ENCODE peak calls at places on chromosome 14, in eight cellular contexts. One of them, this sample, is unnamed. For H3K4me1, the result is how much of the 10 kb centered on the place peaks cover.

GRCh38 chr14:71728386-71728785 is 203.8 kb upstream of the RGS6 start:
- DNase-seq in body of pancreas: no peak
- DNase-seq in transverse colon: no peak
- DNase-seq in SK-N-SH: no peak
- DNase-seq in GM12878: no peak
- DNase-seq in neural progenitor cell: no peak
- DNase-seq in PC-3: no peak
- DNase-seq in H1: no peak
- DNase-seq in this sample: no peak

GRCh38 chr14:50762001-50762930 is 68.7 kb downstream of the NIN start:
- DNase-seq in body of pancreas: no peak
- DNase-seq in transverse colon: no peak
- DNase-seq in SK-N-SH: no peak
- DNase-seq in GM12878: no peak
- DNase-seq in neural progenitor cell: no peak
- DNase-seq in PC-3: peak
- DNase-seq in H1: no peak
- DNase-seq in this sample: no peak

GRCh38 chr14:100534528-100535286 is 52.5 kb downstream of the BEGAIN start:
- DNase-seq in body of pancreas: peak
- DNase-seq in transverse colon: peak
- DNase-seq in SK-N-SH: peak
- DNase-seq in GM12878: no peak
- DNase-seq in neural progenitor cell: peak
- DNase-seq in PC-3: no peak
- DNase-seq in H1: no peak
- DNase-seq in this sample: no peak

GRCh38 chr14:67420102-67420739 is 8.3 kb upstream of the PLEK2 start:
- DNase-seq in body of pancreas: peak
- DNase-seq in transverse colon: peak
- DNase-seq in SK-N-SH: no peak
- DNase-seq in GM12878: no peak
- DNase-seq in neural progenitor cell: peak
- DNase-seq in PC-3: peak
- DNase-seq in H1: peak
- DNase-seq in this sample: peak

GRCh38 chr14:53695692-53696091 is 260.9 kb downstream of the BMP4 start:
- DNase-seq in body of pancreas: no peak
- DNase-seq in transverse colon: no peak
- DNase-seq in SK-N-SH: no peak
- DNase-seq in GM12878: no peak
- DNase-seq in neural progenitor cell: no peak
- DNase-seq in PC-3: no peak
- DNase-seq in H1: no peak
- DNase-seq in this sample: no peak

GRCh38 chr14:93824518-93825234 is 36.4 kb upstream of the PRIMA1 start:
- DNase-seq in body of pancreas: no peak
- DNase-seq in transverse colon: no peak
- DNase-seq in SK-N-SH: peak
- DNase-seq in GM12878: no peak
- DNase-seq in neural progenitor cell: no peak
- DNase-seq in PC-3: no peak
- DNase-seq in H1: no peak
- DNase-seq in this sample: no peak

GRCh38 chr14:100028990-100029677 is 36.1 kb upstream of the EVL start:
- DNase-seq in body of pancreas: no peak
- DNase-seq in transverse colon: no peak
- DNase-seq in SK-N-SH: no peak
- DNase-seq in GM12878: no peak
- DNase-seq in neural progenitor cell: no peak
- DNase-seq in PC-3: peak
- DNase-seq in H1: no peak
- DNase-seq in this sample: no peak

GRCh38 chr14:69667938-69668336 is 56.5 kb downstream of the SUSD6 start:
- DNase-seq in body of pancreas: no peak
- DNase-seq in transverse colon: no peak
- DNase-seq in SK-N-SH: no peak
- DNase-seq in GM12878: no peak
- DNase-seq in neural progenitor cell: no peak
- DNase-seq in PC-3: no peak
- DNase-seq in H1: no peak
- DNase-seq in this sample: peak

GRCh38 chr14:23937121-23937692 is 16.4 kb upstream of the DHRS4 start:
- DNase-seq in body of pancreas: no peak
- DNase-seq in transverse colon: no peak
- DNase-seq in SK-N-SH: no peak
- DNase-seq in GM12878: no peak
- DNase-seq in neural progenitor cell: no peak
- DNase-seq in PC-3: no peak
- DNase-seq in H1: no peak
- DNase-seq in this sample: no peak

GRCh38 chr14:73022051-73022450 is 4.9 kb downstream of the ZFYVE1 start:
- DNase-seq in body of pancreas: no peak
- DNase-seq in transverse colon: no peak
- DNase-seq in SK-N-SH: no peak
- DNase-seq in GM12878: no peak
- DNase-seq in neural progenitor cell: no peak
- DNase-seq in PC-3: no peak
- DNase-seq in H1: no peak
- DNase-seq in this sample: no peak
- TF ChIP-seq CTCF in body of pancreas: no peak
- TF ChIP-seq CTCF in transverse colon: no peak
- TF ChIP-seq CTCF in SK-N-SH: no peak
- TF ChIP-seq CTCF in GM12878: no peak
- TF ChIP-seq CTCF in neural progenitor cell: no peak
- TF ChIP-seq CTCF in PC-3: no peak
- TF ChIP-seq CTCF in H1: no peak
- TF ChIP-seq CTCF in this sample: no peak

GRCh38 chr14:74568896-74569295 is 43.1 kb downstream of the LTBP2 start:
- DNase-seq in body of pancreas: no peak
- DNase-seq in transverse colon: no peak
- DNase-seq in SK-N-SH: no peak
- DNase-seq in GM12878: no peak
- DNase-seq in neural progenitor cell: no peak
- DNase-seq in PC-3: no peak
- DNase-seq in H1: no peak
- DNase-seq in this sample: no peak

GRCh38 chr14:74567219-74567618 is 44.8 kb downstream of the LTBP2 start:
- DNase-seq in body of pancreas: no peak
- DNase-seq in transverse colon: no peak
- DNase-seq in SK-N-SH: no peak
- DNase-seq in GM12878: no peak
- DNase-seq in neural progenitor cell: no peak
- DNase-seq in PC-3: no peak
- DNase-seq in H1: no peak
- DNase-seq in this sample: no peak

GRCh38 chr14:74567646-74568379 is 44.2 kb downstream of the LTBP2 start:
- DNase-seq in body of pancreas: no peak
- DNase-seq in transverse colon: no peak
- DNase-seq in SK-N-SH: no peak
- DNase-seq in GM12878: no peak
- DNase-seq in neural progenitor cell: no peak
- DNase-seq in PC-3: no peak
- DNase-seq in H1: no peak
- DNase-seq in this sample: no peak

GRCh38 chr14:74568380-74568649 is 43.7 kb downstream of the LTBP2 start:
- DNase-seq in body of pancreas: no peak
- DNase-seq in transverse colon: no peak
- DNase-seq in SK-N-SH: no peak
- DNase-seq in GM12878: no peak
- DNase-seq in neural progenitor cell: no peak
- DNase-seq in PC-3: no peak
- DNase-seq in H1: no peak
- DNase-seq in this sample: no peak

GRCh38 chr14:74566174-74567125 is 45.6 kb downstream of the LTBP2 start:
- DNase-seq in body of pancreas: no peak
- DNase-seq in transverse colon: no peak
- DNase-seq in SK-N-SH: no peak
- DNase-seq in GM12878: no peak
- DNase-seq in neural progenitor cell: no peak
- DNase-seq in PC-3: peak
- DNase-seq in H1: no peak
- DNase-seq in this sample: no peak
- H3K4me3 ChIP-seq in body of pancreas: no peak
- H3K4me3 ChIP-seq in transverse colon: no peak
- H3K4me3 ChIP-seq in SK-N-SH: no peak
- H3K4me3 ChIP-seq in GM12878: no peak
- H3K4me3 ChIP-seq in neural progenitor cell: no peak
- H3K4me3 ChIP-seq in PC-3: no peak
- H3K4me3 ChIP-seq in H1: no peak
- H3K4me3 ChIP-seq in this sample: no peak

DNA sequence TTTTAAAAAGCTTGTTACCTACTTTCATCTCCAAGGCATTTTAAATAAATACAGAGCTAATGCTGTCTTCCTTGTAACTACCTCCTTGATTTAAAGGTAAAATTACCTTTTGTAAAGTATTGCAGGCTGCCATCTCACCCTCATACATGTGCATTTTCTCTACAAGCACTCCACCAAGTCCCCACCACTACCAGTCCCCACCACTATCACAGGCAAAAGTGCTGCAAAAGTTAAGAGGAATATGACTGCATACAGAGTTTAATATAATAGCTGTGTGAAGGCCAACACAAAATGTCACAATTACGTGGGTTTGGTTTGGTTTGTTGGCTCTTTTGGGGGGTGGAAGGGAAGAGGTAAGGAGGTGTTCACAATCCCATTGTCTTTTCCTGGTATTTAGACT is 9.6 kb downstream of the SIX1 start:
- DNase-seq in body of pancreas: no peak
- DNase-seq in transverse colon: no peak
- DNase-seq in SK-N-SH: no peak
- DNase-seq in GM12878: no peak
- DNase-seq in neural progenitor cell: no peak
- DNase-seq in PC-3: no peak
- DNase-seq in H1: no peak
- DNase-seq in this sample: no peak
- H3K4me1 ChIP-seq in body of pancreas: under half
- H3K4me1 ChIP-seq in transverse colon: under half
- H3K4me1 ChIP-seq in SK-N-SH: under half
- H3K4me1 ChIP-seq in GM12878: under half
- H3K4me1 ChIP-seq in neural progenitor cell: under half
- H3K4me1 ChIP-seq in PC-3: under half
- H3K4me1 ChIP-seq in H1: under half
- H3K4me1 ChIP-seq in this sample: under half

GRCh38 chr14:39957987-39958386 is 525.8 kb upstream of the FBXO33 start:
- DNase-seq in body of pancreas: no peak
- DNase-seq in transverse colon: no peak
- DNase-seq in SK-N-SH: no peak
- DNase-seq in GM12878: no peak
- DNase-seq in neural progenitor cell: no peak
- DNase-seq in PC-3: no peak
- DNase-seq in H1: no peak
- DNase-seq in this sample: no peak

GRCh38 chr14:39957290-39957689 is 525.1 kb upstream of the FBXO33 start:
- DNase-seq in body of pancreas: no peak
- DNase-seq in transverse colon: no peak
- DNase-seq in SK-N-SH: no peak
- DNase-seq in GM12878: no peak
- DNase-seq in neural progenitor cell: no peak
- DNase-seq in PC-3: no peak
- DNase-seq in H1: no peak
- DNase-seq in this sample: no peak

GRCh38 chr14:39956372-39956771 is 524.1 kb upstream of the FBXO33 start:
- DNase-seq in body of pancreas: no peak
- DNase-seq in transverse colon: no peak
- DNase-seq in SK-N-SH: no peak
- DNase-seq in GM12878: no peak
- DNase-seq in neural progenitor cell: no peak
- DNase-seq in PC-3: peak
- DNase-seq in H1: no peak
- DNase-seq in this sample: peak
- TF ChIP-seq CTCF in body of pancreas: no peak
- TF ChIP-seq CTCF in transverse colon: no peak
- TF ChIP-seq CTCF in SK-N-SH: no peak
- TF ChIP-seq CTCF in GM12878: peak
- TF ChIP-seq CTCF in neural progenitor cell: peak
- TF ChIP-seq CTCF in PC-3: peak
- TF ChIP-seq CTCF in H1: peak
- TF ChIP-seq CTCF in this sample: peak